ENCODE peak calls at places on chromosomes 11 and 22, in four cellular contexts. N is CD8-positive, alpha-beta memory T cell; Q is stimulated activated naive CD4-positive, alpha-beta T cell; E is kidney epithelial cell. X is an unnamed sample.

GRCh38 chr11:1772270-1773130 is 8.8 kb upstream of the CTSD start:
- DNase-seq in N (peak), Q (no peak), E (peak), X (peak)

GRCh38 chr11:60914620-60915249 is 777 bp downstream of the TMEM109 start:
- DNase-seq in Q (peak), E (no peak), N (peak), X (no peak)

GRCh38 chr11:36142439-36142838 is 146.8 kb downstream of the COMMD9 start:
- DNase-seq in N (no peak), Q (no peak), E (no peak), X (no peak)

GRCh38 chr11:34250732-34251639 is 106.8 kb downstream of the ABTB2 start:
- DNase-seq in E (no peak), Q (peak), N (peak), X (peak)

GRCh38 chr11:102179366-102179765 is 69.1 kb downstream of the YAP1 start:
- DNase-seq in Q (no peak), E (no peak), N (no peak), X (no peak)

GRCh38 chr11:1821562-1821961 is 13.2 kb upstream of the SYT8 start:
- DNase-seq in E (no peak), N (no peak), Q (no peak), X (no peak)

GRCh38 chr11:131601586-131601985 is 231.2 kb downstream of the NTM start:
- DNase-seq in N (no peak), Q (no peak), E (no peak), X (no peak)

GRCh38 chr11:44868455-44869421 is 81.9 kb downstream of the TP53I11 start:
- DNase-seq in E (no peak), N (no peak), Q (no peak), X (no peak)

GRCh38 chr11:120169981-120170698 is 32.2 kb upstream of the TRIM29 start:
- DNase-seq in Q (no peak), N (no peak), E (no peak), X (no peak)

GRCh38 chr11:31499576-31500178 is 9.7 kb downstream of the IMMP1L start:
- DNase-seq in N (no peak), E (no peak), Q (no peak), X (no peak)

GRCh38 chr11:1939006-1939626 is 8.0 kb upstream of the MRPL23 start:
- DNase-seq in E (no peak), N (peak), Q (no peak), X (no peak)

GRCh38 chr11:60835472-60835871 is 6.4 kb upstream of the CCDC86 start:
- DNase-seq in Q (no peak), N (no peak), E (no peak), X (no peak)

GRCh38 chr11:34509336-34509902 is 4.2 kb downstream of the ELF5 start:
- DNase-seq in E (no peak), Q (no peak), N (no peak), X (no peak)

GRCh38 chr11:102318469-102318868 is 1.2 kb downstream of the BIRC3 start:
- DNase-seq in Q (peak), N (peak), E (no peak), X (peak)

GRCh38 chr11:61146413-61146812 is 14.8 kb downstream of the VPS37C start:
- DNase-seq in Q (no peak), E (no peak), N (no peak), X (no peak)

GRCh38 chr22:38153821-38154562 is 27.6 kb downstream of the PLA2G6 start:
- DNase-seq in E (no peak), Q (no peak), N (no peak), X (no peak)

GRCh38 chr22:30871391-30872281 is 96.9 kb downstream of the MORC2 start:
- DNase-seq in E (no peak), N (no peak), Q (no peak), X (no peak)

GRCh38 chr11:59175104-59175503 is 3.2 kb downstream of the DTX4 start:
- DNase-seq in N (no peak), Q (no peak), E (no peak), X (no peak)

GRCh38 chr11:48064306-48064705 is 83.9 kb downstream of the PTPRJ start:
- DNase-seq in Q (no peak), N (no peak), E (no peak), X (no peak)

GRCh38 chr11:62737196-62737595 is 8.9 kb downstream of the TTC9C start:
- DNase-seq in E (no peak), N (no peak), Q (no peak), X (no peak)

GRCh38 chr11:73342633-73343032 is 33.6 kb upstream of the RELT start:
- DNase-seq in E (no peak), N (no peak), Q (no peak), X (no peak)

GRCh38 chr11:8910662-8911039 is 338 bp upstream of the AKIP1 start:
- DNase-seq in Q (no peak), E (no peak), N (no peak), X (no peak)

GRCh38 chr11:11179239-11179638 is 173.8 kb downstream of the CSNK2A3 start:
- DNase-seq in Q (no peak), E (peak), N (no peak), X (no peak)

GRCh38 chr11:105468154-105468553 is 141.7 kb upstream of the GRIA4 start:
- DNase-seq in N (no peak), E (no peak), Q (no peak), X (no peak)

GRCh38 chr11:115324569-115325432 is 179.4 kb downstream of the CADM1 start:
- DNase-seq in N (peak), Q (no peak), E (peak), X (peak)

GRCh38 chr22:26692215-26692614 is 34.8 kb downstream of the MIAT start:
- DNase-seq in Q (no peak), E (no peak), N (no peak), X (no peak)

GRCh38 chr11:111000400-111001090 is 245.0 kb upstream of the POU2AF2 start:
- DNase-seq in Q (no peak), N (no peak), E (no peak), X (no peak)

GRCh38 chr22:20952544-20953341 is 14.3 kb upstream of the AIFM3 start:
- DNase-seq in N (no peak), Q (no peak), E (no peak), X (no peak)

GRCh38 chr11:83639995-83640758 is 354.0 kb upstream of the CCDC90B start:
- DNase-seq in Q (no peak), N (no peak), E (no peak), X (no peak)

GRCh38 chr11:15830730-15831443 is 525.5 kb downstream of the SOX6 start:
- DNase-seq in Q (no peak), E (no peak), N (no peak), X (no peak)

GRCh38 chr11:66365166-66365565 is 6.4 kb downstream of the SLC29A2 start:
- DNase-seq in E (no peak), Q (no peak), N (no peak), X (no peak)

GRCh38 chr11:44760917-44761545 is 34.3 kb downstream of the TSPAN18 start:
- DNase-seq in E (peak), N (no peak), Q (no peak), X (no peak)

X was measured in central memory CD4-positive, alpha-beta T cell.